ENCODE peak calls at places on chromosomes 7 and 10, in four cellular contexts. Y, K, L and C are unnamed samples. For H3K79me2, the result is how much of the 10 kb centered on the place peaks cover.

GRCh38 chr7:22404421-22405023 is 47.6 kb upstream of the RAPGEF5 start:
- DNase-seq in Y (no peak), K (no peak), L (no peak), C (no peak)

GRCh38 chr10:60048146-60048545 is 141.8 kb upstream of the CCDC6 start:
- DNase-seq in K (no peak), L (peak), Y (no peak), C (peak)

GRCh38 chr10:73793456-73793855 is 8.1 kb downstream of the ZSWIM8 start:
- DNase-seq in K (no peak), L (no peak), Y (no peak), C (no peak)

GRCh38 chr10:15316877-15317464 is 54.1 kb downstream of the FAM171A1 start:
- DNase-seq in K (no peak), Y (no peak), L (no peak), C (no peak)

GRCh38 chr7:55545496-55545895 is 26.8 kb downstream of the VOPP1 start:
- DNase-seq in Y (no peak), K (no peak), L (no peak), C (no peak)

GRCh38 chr7:117154721-117155120 is 168.1 kb downstream of the WNT2 start:
- DNase-seq in L (no peak), K (no peak), Y (no peak), C (no peak)

GRCh38 chr10:80207768-80208385 is 2.5 kb upstream of the ANXA11 start:
- DNase-seq in Y (no peak), L (no peak), K (no peak), C (no peak)

GRCh38 chr10:123270221-123270620 is 116.0 kb downstream of the BUB3 start:
- DNase-seq in L (no peak), Y (no peak), K (no peak), C (no peak)

GRCh38 chr10:72104472-72105097 is 16.2 kb upstream of the SPOCK2 start:
- DNase-seq in Y (no peak), K (no peak), L (no peak), C (no peak)

GRCh38 chr7:18087031-18087686 is 59.5 kb upstream of the PRPS1L1 start:
- DNase-seq in K (peak), Y (no peak), L (no peak), C (no peak)

GRCh38 chr7:8433477-8434289 is at the start of gene NXPH1:
- DNase-seq in L (peak), K (peak), Y (no peak), C (peak)

GRCh38 chr7:106110238-106110560 is 1.9 kb downstream of the SYPL1 start:
- DNase-seq in L (no peak), K (no peak), Y (no peak), C (no peak)

GRCh38 chr7:121832347-121832746 is 40.6 kb upstream of the PTPRZ1 start:
- DNase-seq in L (no peak), K (no peak), Y (no peak), C (no peak)

GRCh38 chr7:1595027-1595426 is 25.2 kb upstream of the PSMG3 start:
- DNase-seq in Y (no peak), K (no peak), L (no peak), C (no peak)

GRCh38 chr10:63446716-63447440 is 18.9 kb downstream of the JMJD1C start:
- DNase-seq in Y (no peak), L (no peak), K (no peak), C (no peak)

GRCh38 chr7:99562832-99563231 is 4.4 kb downstream of the ZNF655 start:
- DNase-seq in Y (no peak), K (peak), L (no peak), C (peak)
- TF ChIP-seq POLR2AphosphoS5 in Y (no peak), K (no peak), L (peak), C (no peak)

GRCh38 chr10:7829289-7829834 is 11.1 kb downstream of the TAF3 start:
- DNase-seq in K (no peak), L (no peak), Y (no peak), C (no peak)
- H3K79me2 ChIP-seq in K (under half), L (under half), Y (under half), C (under half)

GRCh38 chr7:77696643-77697534 is 630 bp downstream of the RSBN1L start:
- DNase-seq in K (peak), Y (no peak), L (peak), C (peak)
- TF ChIP-seq SMC3 in K (no peak), Y (no peak), L (no peak), C (no peak)

GRCh38 chr10:101783736-101784118 is 481 bp upstream of the NPM3 start:
- DNase-seq in L (no peak), Y (no peak), K (no peak), C (no peak)
- TF ChIP-seq POLR2AphosphoS5 in L (no peak), Y (peak), K (no peak), C (no peak)

DNA sequence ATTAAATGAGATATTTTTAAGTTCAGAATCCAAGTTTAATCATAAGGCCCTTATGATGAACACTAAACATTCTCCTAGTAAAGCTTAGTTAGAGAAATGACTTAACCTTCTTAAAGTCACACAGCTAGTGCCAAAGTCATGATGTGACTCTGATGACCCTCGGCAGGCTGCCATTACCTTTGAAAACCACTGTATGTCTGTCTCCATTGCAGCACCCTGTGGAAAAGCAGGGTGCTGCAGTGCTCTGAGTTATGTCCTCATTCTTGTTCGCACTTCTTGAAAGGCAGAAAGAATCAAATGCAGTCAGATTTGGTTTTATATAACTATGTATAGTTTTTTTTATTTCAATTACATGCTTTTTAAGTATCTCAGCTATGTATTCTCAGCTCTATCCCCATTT is 105.0 kb downstream of the PHTF2 start:
- DNase-seq in K (no peak), Y (no peak), L (peak), C (peak)
- H3K79me2 ChIP-seq in K (under half), Y (under half), L (under half), C (under half)

DNA sequence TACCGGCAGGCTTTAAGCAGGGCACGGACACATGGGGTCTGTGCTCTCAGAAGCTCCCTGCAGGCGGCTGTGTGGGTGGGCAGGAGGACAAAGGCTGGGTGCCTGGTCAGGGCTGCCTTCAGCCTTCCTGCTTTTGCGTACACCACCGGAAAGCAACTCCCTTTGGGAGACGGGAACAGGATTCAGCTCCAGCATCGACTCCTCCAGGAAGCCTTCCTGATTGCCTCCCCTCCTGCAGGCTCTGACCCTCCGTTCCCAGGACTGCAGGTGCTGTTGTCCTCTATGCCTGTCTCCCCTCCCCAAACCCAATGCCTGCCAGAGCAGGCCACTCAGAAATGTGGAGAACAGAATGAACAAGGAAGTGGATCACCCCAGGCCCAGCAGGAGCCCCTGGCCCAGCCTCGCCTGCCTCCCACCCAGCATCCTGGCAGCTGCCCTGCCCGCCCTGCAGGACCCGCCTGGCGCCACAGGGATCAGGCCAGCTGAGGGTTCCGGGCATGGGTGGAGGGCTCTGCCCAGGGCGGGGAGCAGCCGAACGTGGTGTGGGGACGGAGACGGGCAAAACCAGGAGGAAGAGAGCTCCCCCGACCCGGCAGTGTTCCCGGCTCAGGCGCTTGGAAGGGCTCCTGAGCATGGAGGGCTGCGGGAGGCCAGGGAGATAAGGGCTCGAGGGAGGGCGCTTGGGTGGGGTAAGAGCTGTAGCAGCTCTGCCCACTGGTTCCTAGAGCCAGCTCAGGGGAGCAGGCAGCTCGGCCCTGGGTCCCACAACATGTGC is 6.2 kb upstream of the ELN start:
- DNase-seq in L (no peak), Y (no peak), K (no peak), C (no peak)
- TF ChIP-seq SMC3 in L (no peak), Y (no peak), K (no peak), C (no peak)

GRCh38 chr7:134041477-134041876 is 85.7 kb upstream of the LRGUK start:
- DNase-seq in Y (no peak), L (no peak), K (no peak), C (no peak)
- TF ChIP-seq POLR2AphosphoS5 in Y (no peak), L (no peak), K (no peak), C (no peak)

DNA sequence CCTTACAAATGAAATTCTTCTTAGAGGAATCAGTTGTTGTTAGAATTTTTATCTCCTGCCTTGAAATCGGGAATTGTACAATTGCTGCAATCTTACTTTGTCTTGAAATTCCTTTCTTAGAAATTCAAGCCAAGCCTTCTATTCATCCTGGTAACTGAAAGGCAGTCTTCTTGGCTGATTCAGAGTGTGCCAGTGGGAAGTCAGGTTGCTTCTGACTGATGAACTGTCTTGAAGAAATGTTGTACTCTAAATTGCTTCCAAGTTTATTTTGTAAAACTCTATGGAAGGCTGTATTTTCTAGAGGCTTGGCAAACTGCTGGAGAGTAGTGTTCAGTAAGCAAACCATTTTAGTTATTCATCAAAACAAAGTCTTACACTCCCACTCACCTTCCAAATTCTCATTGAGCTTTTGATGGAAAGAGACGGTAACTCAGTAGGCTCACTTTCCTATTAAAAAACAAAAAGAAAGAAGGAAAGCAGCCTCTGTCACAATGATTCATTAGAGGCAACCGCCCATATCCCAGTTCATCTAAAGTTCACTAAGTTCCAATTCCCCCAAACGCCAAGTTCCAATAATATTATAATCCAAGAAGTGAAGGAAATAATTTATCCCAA is 187.9 kb upstream of the MALRD1 start:
- DNase-seq in Y (no peak), L (no peak), K (no peak), C (no peak)
- H3K79me2 ChIP-seq in Y (under half), L (under half), K (under half), C (under half)